ENCODE peak calls at places on chromosomes 1 and 21, in ten cellular contexts. R is GM12878, E is HCT116, Z is esophagus muscularis mucosa, I is prostate gland, N is breast epithelium, Q is suprapubic skin, J is stomach, F is transverse colon, L is GM23338. Y is an unnamed sample.
A peak's percentile ranks its signal among the peaks of the same experiment; 100 is the strongest.

GRCh38 chr1:83857108-83857507 is 141.8 kb downstream of the TTLL7 start:
- DNase-seq in R (no peak), E (no peak), Z (no peak), I (no peak), N (no peak), Q (no peak), J (no peak), F (no peak), L (peak; percentile 23), Y (no peak)

GRCh38 chr21:32351428-32351827 is 41.4 kb downstream of the URB1 start:
- DNase-seq in R (no peak), E (no peak), Z (no peak), I (peak; percentile 77), N (no peak), Q (no peak), J (no peak), F (no peak), L (no peak), Y (no peak)

GRCh38 chr1:160702100-160702499 is 9.5 kb downstream of the CD48 start:
- DNase-seq in R (no peak), E (no peak), Z (no peak), I (no peak), N (no peak), Q (no peak), J (no peak), F (no peak), L (no peak), Y (no peak)

GRCh38 chr1:147052143-147052542 is 114.0 kb downstream of the NBPF12 start:
- DNase-seq in R (no peak), E (no peak), Z (no peak), I (no peak), N (no peak), Q (no peak), J (no peak), F (no peak), L (no peak), Y (no peak)

GRCh38 chr1:182657026-182657425 is 27.4 kb downstream of the RGS8 start:
- DNase-seq in R (no peak), E (no peak), Z (no peak), I (no peak), N (no peak), Q (no peak), J (no peak), F (no peak), L (no peak), Y (no peak)

GRCh38 chr21:39559511-39559910 is 53.2 kb upstream of the B3GALT5 start:
- DNase-seq in R (no peak), E (no peak), Z (peak; percentile 80), I (no peak), N (no peak), Q (no peak), J (no peak), F (no peak), L (no peak), Y (no peak)

GRCh38 chr1:239084459-239085080 is 301.8 kb upstream of the CHRM3 start:
- DNase-seq in R (no peak), E (no peak), Z (no peak), I (no peak), N (no peak), Q (no peak), J (no peak), F (no peak), L (peak; percentile 23), Y (no peak)

GRCh38 chr1:109825774-109826173 is 62.1 kb upstream of the EPS8L3 start:
- DNase-seq in R (no peak), E (no peak), Z (no peak), I (no peak), N (no peak), Q (no peak), J (no peak), F (no peak), L (no peak), Y (no peak)

GRCh38 chr21:16071761-16072160 is 342.0 kb downstream of the USP25 start:
- DNase-seq in R (no peak), E (no peak), Z (no peak), I (no peak), N (no peak), Q (no peak), J (no peak), F (no peak), L (no peak), Y (no peak)

GRCh38 chr21:16072176-16072575 is 342.4 kb downstream of the USP25 start:
- DNase-seq in R (no peak), E (no peak), Z (no peak), I (no peak), N (no peak), Q (no peak), J (no peak), F (no peak), L (no peak), Y (no peak)

GRCh38 chr21:16069713-16070112 is 339.9 kb downstream of the USP25 start:
- DNase-seq in R (no peak), E (no peak), Z (no peak), I (no peak), N (no peak), Q (no peak), J (no peak), F (no peak), L (no peak), Y (no peak)

GRCh38 chr21:16070207-16070651 is 340.4 kb downstream of the USP25 start:
- DNase-seq in R (no peak), E (no peak), Z (no peak), I (peak; percentile 38), N (no peak), Q (no peak), J (no peak), F (no peak), L (no peak), Y (no peak)

DNA sequence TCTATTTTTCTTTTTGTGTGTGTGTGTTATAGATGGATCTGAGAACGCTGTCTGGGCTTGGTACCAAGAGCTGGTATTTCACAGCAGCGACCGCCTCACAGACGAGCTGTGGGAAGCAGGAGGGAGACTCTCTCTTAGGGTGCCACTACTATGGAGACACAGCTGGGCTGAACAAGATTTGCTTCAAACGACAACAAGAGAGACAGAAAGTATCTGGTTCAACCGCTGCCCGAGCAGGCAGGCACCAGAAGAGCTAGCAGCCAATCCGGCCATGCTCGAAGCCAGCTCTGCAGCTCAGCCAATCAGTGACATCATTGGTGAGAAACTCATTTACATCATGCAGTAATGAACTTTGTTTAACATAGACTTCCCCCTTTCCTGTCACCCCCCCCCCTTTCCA is 341.3 kb downstream of the USP25 start:
- DNase-seq in R (no peak), E (no peak), Z (no peak), I (peak; percentile 32), N (no peak), Q (no peak), J (no peak), F (no peak), L (peak; percentile 21), Y (no peak)
- TF ChIP-seq POLR2AphosphoS5 in R (no peak), E (no peak), Z (no peak), I (no peak), N (no peak), Q (no peak), J (no peak), F (no peak), L (no peak), Y (no peak)

GRCh38 chr1:11051781-11052510 is 4.9 kb upstream of the MASP2 start:
- DNase-seq in R (no peak), E (no peak), Z (no peak), I (no peak), N (no peak), Q (no peak), J (no peak), F (no peak), L (no peak), Y (no peak)
- TF ChIP-seq POLR2AphosphoS5 in R (no peak), E (no peak), Z (no peak), I (no peak), N (no peak), Q (no peak), J (no peak), F (no peak), L (no peak), Y (no peak)

GRCh38 chr1:85328713-85329376 is 52.4 kb upstream of the BCL10 start:
- DNase-seq in R (no peak), E (peak; percentile 94), Z (no peak), I (no peak), N (no peak), Q (no peak), J (no peak), F (no peak), L (peak; percentile 71), Y (no peak)
- TF ChIP-seq POLR2AphosphoS5 in R (no peak), E (peak; percentile 73), Z (peak; percentile 62), I (no peak), N (no peak), Q (no peak), J (peak; percentile 46), F (no peak), L (no peak), Y (no peak)

GRCh38 chr1:154416496-154417337 is 11.6 kb downstream of the IL6R start:
- DNase-seq in R (no peak), E (no peak), Z (no peak), I (no peak), N (no peak), Q (peak; percentile 37), J (no peak), F (no peak), L (no peak), Y (no peak)

GRCh38 chr1:154417338-154417608 is 12.1 kb downstream of the IL6R start:
- DNase-seq in R (no peak), E (no peak), Z (no peak), I (no peak), N (no peak), Q (no peak), J (no peak), F (no peak), L (no peak), Y (no peak)

GRCh38 chr1:154418898-154419619 is 13.9 kb downstream of the IL6R start:
- DNase-seq in R (no peak), E (no peak), Z (no peak), I (no peak), N (no peak), Q (no peak), J (no peak), F (no peak), L (no peak), Y (no peak)

GRCh38 chr1:154419620-154420020 is 14.5 kb downstream of the IL6R start:
- DNase-seq in R (no peak), E (no peak), Z (peak; percentile 97), I (peak; percentile 98), N (peak; percentile 93), Q (peak; percentile 94), J (peak; percentile 92), F (peak; percentile 79), L (no peak), Y (no peak)

DNA sequence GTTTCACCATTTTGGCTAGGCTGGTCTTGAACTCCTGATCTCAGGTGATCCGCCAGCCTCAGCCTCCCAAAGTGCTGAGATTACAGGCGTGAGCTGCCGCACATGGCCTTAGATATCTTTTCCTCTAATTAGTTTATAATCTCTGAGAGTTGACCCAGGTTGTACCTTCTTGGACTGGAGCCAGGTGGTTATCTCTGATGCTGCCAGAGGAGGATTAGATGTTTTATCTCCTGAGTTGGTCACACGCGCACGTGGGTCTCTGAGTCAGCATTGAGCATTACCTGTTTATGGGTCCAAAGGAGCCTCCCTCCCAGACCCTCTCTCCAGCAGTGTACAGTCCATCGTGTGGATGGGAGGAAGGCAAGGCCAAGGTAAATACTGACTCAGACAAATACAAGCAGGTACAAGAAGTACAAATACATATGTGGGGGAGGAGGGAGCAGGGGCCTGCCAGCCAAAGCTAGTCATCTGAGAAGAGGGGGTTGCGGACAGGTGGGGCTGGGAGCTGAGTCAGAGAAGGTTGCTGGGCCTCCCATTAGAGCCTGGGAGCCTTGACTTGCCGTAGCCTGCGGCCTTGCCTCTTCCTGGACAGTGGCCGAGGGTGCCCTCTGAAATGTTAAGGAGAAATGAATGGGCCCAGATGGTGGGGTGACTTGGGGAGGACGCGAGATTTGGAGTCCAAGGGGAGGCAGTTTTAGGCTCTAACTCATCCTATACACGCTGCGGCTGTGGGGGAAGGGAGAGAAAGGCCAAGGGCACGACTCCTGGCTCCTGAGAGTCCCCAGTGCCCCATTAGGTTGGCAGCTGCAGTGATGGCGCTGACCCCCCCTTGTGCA is 13.1 kb downstream of the IL6R start:
- DNase-seq in R (no peak), E (peak; percentile 95), Z (no peak), I (peak; percentile 95), N (peak; percentile 71), Q (peak; percentile 63), J (peak; percentile 90), F (peak; percentile 92), L (no peak), Y (no peak)
- TF ChIP-seq POLR2AphosphoS5 in R (no peak), E (peak; percentile 60), Z (peak; percentile 64), I (peak; percentile 99), N (no peak), Q (no peak), J (peak; percentile 87), F (peak; percentile 84), L (no peak), Y (no peak)

Y was measured in GM12891.